ENCODE peak calls at places on chromosomes 11 and 22, in eight cellular contexts. A is GM23338, N is IMR-90, K is astrocyte of the cerebellum, J is GM12865, D is SJSA1, R is endodermal cell, P is hepatocyte. U is an unnamed sample.

GRCh38 chr11:119432484-119433368 is 9.8 kb upstream of the THY1 start:
- DNase-seq in A (peak; percentile 55), N (peak; percentile 77), K (peak; percentile 91), J (no peak), D (peak; percentile 77), R (no peak), P (peak; percentile 28), U (no peak)

GRCh38 chr11:68574308-68574707 is 110.0 kb upstream of the GAL start:
- DNase-seq in A (no peak), N (peak; percentile 75), K (no peak), J (no peak), D (peak; percentile 66), R (no peak), P (no peak), U (no peak)

GRCh38 chr11:19536131-19536530 is 176.5 kb upstream of the NAV2 start:
- DNase-seq in A (no peak), N (no peak), K (no peak), J (no peak), D (no peak), R (no peak), P (no peak), U (no peak)

GRCh38 chr22:22098457-22099193 is 116.0 kb upstream of the TOP3B start:
- DNase-seq in A (no peak), N (no peak), K (no peak), J (peak; percentile 37), D (no peak), R (no peak), P (no peak), U (no peak)

GRCh38 chr11:111093061-111093460 is 152.5 kb upstream of the POU2AF2 start:
- DNase-seq in A (no peak), N (no peak), K (no peak), J (peak; percentile 19), D (no peak), R (no peak), P (no peak), U (no peak)

GRCh38 chr11:134978388-134979088 is 566.5 kb upstream of the B3GAT1 start:
- DNase-seq in A (peak; percentile 39), N (no peak), K (no peak), J (no peak), D (no peak), R (peak; percentile 68), P (no peak), U (no peak)

GRCh38 chr11:69662021-69662698 is 13.0 kb downstream of the LTO1 start:
- DNase-seq in A (peak; percentile 78), N (no peak), K (no peak), J (no peak), D (no peak), R (peak; percentile 75), P (no peak), U (no peak)

GRCh38 chr11:124199702-124200101 is 16.6 kb downstream of the OR10D3 start:
- DNase-seq in A (no peak), N (peak; percentile 42), K (peak; percentile 1), J (no peak), D (peak; percentile 22), R (no peak), P (no peak), U (no peak)

GRCh38 chr11:117748771-117749540 is 48.1 kb downstream of the DSCAML1 start:
- DNase-seq in A (no peak), N (no peak), K (no peak), J (no peak), D (no peak), R (no peak), P (peak; percentile 17), U (no peak)

GRCh38 chr22:25139062-25139461 is 60.6 kb upstream of the CRYBB3 start:
- DNase-seq in A (no peak), N (no peak), K (no peak), J (no peak), D (no peak), R (no peak), P (peak; percentile 59), U (no peak)

GRCh38 chr11:101401245-101401644 is 182.6 kb downstream of the TRPC6 start:
- DNase-seq in A (no peak), N (peak; percentile 53), K (no peak), J (no peak), D (no peak), R (no peak), P (no peak), U (no peak)

GRCh38 chr11:102154806-102155205 is 44.6 kb downstream of the YAP1 start:
- DNase-seq in A (no peak), N (no peak), K (no peak), J (no peak), D (no peak), R (no peak), P (no peak), U (no peak)

GRCh38 chr11:34938621-34939020 is 22.2 kb downstream of the PDHX start:
- DNase-seq in A (no peak), N (no peak), K (no peak), J (no peak), D (no peak), R (no peak), P (no peak), U (no peak)

GRCh38 chr11:6742260-6742659 is 29.5 kb downstream of the OR2AG2 start:
- DNase-seq in A (no peak), N (no peak), K (no peak), J (no peak), D (no peak), R (no peak), P (no peak), U (no peak)

GRCh38 chr11:59106363-59107336 is at the start of gene FAM111B:
- DNase-seq in A (peak; percentile 97), N (peak; percentile 91), K (peak; percentile 74), J (peak; percentile 95), D (peak; percentile 89), R (peak; percentile 97), P (peak; percentile 89), U (peak; percentile 95)

GRCh38 chr22:20810645-20811044 is 36.7 kb downstream of the SERPIND1 start:
- DNase-seq in A (no peak), N (no peak), K (no peak), J (no peak), D (no peak), R (no peak), P (no peak), U (peak; percentile 93)

GRCh38 chr11:26987205-26987604 is 6.7 kb upstream of the FIBIN start:
- DNase-seq in A (no peak), N (no peak), K (no peak), J (no peak), D (peak; percentile 57), R (no peak), P (no peak), U (no peak)

GRCh38 chr11:82898242-82898641 is 2.0 kb downstream of the PRCP start:
- DNase-seq in A (no peak), N (no peak), K (no peak), J (no peak), D (no peak), R (no peak), P (no peak), U (no peak)

GRCh38 chr11:40819230-40819629 is 640.2 kb downstream of the LRRC4C start:
- DNase-seq in A (peak; percentile 48), N (no peak), K (no peak), J (no peak), D (no peak), R (peak; percentile 52), P (no peak), U (no peak)

DNA sequence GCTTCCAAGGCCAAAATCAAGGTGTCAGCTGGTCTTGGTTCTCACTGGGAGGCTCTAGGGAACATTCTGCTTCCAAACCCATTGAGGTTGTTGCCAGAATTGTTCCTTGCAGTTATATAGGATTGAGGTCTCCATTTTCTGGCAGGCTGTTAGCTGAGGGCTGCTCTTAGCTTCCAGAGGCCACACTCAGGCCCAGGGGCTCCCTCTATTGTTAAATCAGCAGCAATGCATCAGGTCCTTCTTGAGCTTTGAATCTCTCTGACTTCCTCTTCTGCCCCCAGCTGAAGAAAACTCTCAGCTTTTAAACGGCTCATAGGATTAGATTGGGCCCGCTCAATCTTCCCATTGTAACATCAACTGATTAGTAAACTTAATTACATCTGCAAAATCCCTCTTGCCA is 39.3 kb upstream of the BSX start:
- DNase-seq in A (peak; percentile 88), N (peak; percentile 49), K (peak; percentile 12), J (peak; percentile 68), D (no peak), R (peak; percentile 72), P (peak; percentile 66), U (peak; percentile 44)
- H3K4me3 ChIP-seq in A (no peak overlapping the region), N (no peak overlapping the region), K (no peak overlapping the region), J (no peak overlapping the region), D (no peak overlapping the region), R (no peak overlapping the region), P (no peak overlapping the region), U (no peak overlapping the region)

DNA sequence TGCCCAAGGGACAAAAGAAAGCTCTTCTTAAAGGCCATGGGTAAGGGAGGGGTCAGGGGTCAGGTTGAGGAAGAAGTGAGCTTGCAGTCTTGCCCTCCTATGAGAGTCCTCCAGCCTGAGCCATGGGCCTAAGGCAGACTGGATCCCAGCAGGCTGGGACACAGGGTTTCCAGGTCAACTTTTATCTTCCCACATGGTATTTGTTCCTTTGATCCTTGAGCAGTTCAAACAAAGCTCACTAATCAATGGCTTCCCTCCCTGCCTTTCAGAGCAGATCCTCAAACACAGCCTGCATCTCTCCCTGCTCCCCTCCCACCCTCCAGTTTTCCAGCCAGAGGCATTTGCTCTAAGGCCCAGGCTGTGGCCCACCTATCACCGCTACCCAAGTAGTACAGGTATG is 589.3 kb downstream of the INSC start:
- DNase-seq in A (no peak), N (no peak), K (no peak), J (no peak), D (no peak), R (peak; percentile 47), P (no peak), U (no peak)
- H3K4me3 ChIP-seq in A (no peak overlapping the region), N (no peak overlapping the region), K (no peak overlapping the region), J (no peak overlapping the region), D (no peak overlapping the region), R (no peak overlapping the region), P (no peak overlapping the region), U (no peak overlapping the region)

DNA sequence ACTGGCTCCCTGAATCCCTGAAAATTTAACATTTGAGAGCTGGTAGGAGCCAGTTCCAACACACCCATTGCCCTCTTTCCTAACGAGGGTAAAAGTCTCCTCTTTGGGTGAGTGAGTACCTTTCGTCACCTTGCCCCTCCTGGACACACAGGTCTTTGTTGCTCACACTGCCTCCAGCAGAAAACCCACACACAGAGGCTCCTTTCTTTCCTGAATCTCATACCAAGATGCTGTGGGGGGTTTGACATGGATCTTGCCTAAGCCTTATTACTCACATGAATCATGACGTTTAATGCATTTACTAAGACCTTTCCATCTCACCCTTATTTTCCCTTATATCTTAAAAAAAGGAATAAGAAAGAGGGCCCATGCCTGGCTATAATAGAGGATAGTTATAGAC is 53.0 kb downstream of the PARVA start:
- DNase-seq in A (no peak), N (peak; percentile 77), K (no peak), J (no peak), D (no peak), R (no peak), P (no peak), U (no peak)
- H3K4me3 ChIP-seq in A (no peak overlapping the region), N (no peak overlapping the region), K (no peak overlapping the region), J (no peak overlapping the region), D (no peak overlapping the region), R (no peak overlapping the region), P (no peak overlapping the region), U (no peak overlapping the region)

DNA sequence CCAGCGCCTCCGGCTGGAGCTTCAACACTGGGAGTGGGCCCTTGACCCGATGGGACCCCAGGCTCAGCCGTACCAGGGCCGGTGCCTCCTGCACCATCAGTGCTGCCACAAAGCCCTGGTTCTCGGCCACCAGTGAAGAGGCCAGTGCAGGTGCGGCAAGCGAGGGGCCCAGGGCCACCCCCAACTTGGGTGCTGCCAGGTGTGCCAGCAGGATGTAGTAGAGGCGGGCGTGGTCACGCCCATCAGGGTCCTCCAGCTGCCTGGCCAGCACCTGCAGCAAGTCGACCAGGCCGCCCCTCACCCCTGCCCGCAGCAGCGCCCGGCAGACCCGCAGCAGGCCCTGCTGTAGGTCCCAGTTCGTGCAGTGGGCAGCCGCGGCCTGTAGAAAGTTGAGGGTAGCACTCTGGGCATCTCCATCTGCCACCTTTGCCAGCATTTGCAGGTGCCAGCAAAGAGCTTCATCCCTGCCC is 2.3 kb downstream of the AP5B1 start:
- DNase-seq in A (no peak), N (no peak), K (no peak), J (no peak), D (no peak), R (no peak), P (peak; percentile 3), U (no peak)
- H3K4me3 ChIP-seq in A (no peak overlapping the region), N (no peak overlapping the region), K (no peak overlapping the region), J (no peak overlapping the region), D (no peak overlapping the region), R (no peak overlapping the region), P (no peak overlapping the region), U (no peak overlapping the region)

U was measured in Jurkat, Clone E6-1.